ENCODE peak calls at places on chromosomes 12 and 14, in eight cellular contexts. J, W, L, V, Y, E, M and K are unnamed samples.

GRCh38 chr12:58326534-58326933 is 385.2 kb downstream of the ATP23 start:
- DNase-seq in M (no peak), L (no peak), W (no peak), V (no peak), Y (no peak), E (no peak), J (no peak), K (no peak)

GRCh38 chr12:82047480-82047879 is 288.3 kb upstream of the PPFIA2 start:
- DNase-seq in J (no peak), Y (no peak), W (no peak), M (no peak), E (no peak), L (no peak), V (no peak), K (no peak)

GRCh38 chr12:3921142-3921520 is 47.9 kb upstream of the PARP11 start:
- DNase-seq in Y (no peak), W (no peak), M (no peak), V (no peak), J (no peak), L (no peak), E (no peak), K (no peak)

GRCh38 chr14:105216490-105217247 is 31.7 kb upstream of the BTBD6 start:
- DNase-seq in J (no peak), M (no peak), W (no peak), E (no peak), L (no peak), V (no peak), Y (no peak), K (no peak)

GRCh38 chr12:116202940-116203339 is 74.6 kb downstream of the MED13L start:
- DNase-seq in V (no peak), L (no peak), J (no peak), E (no peak), W (no peak), M (no peak), Y (no peak), K (peak)

GRCh38 chr12:32039341-32039740 is 67.3 kb upstream of the BICD1 start:
- DNase-seq in J (no peak), Y (no peak), E (peak), L (peak), V (no peak), M (no peak), W (no peak), K (peak)

GRCh38 chr12:9115731-9116689 is at the start of gene A2M:
- DNase-seq in E (no peak), L (no peak), W (no peak), Y (no peak), V (no peak), M (no peak), J (peak), K (no peak)

GRCh38 chr12:91249059-91250055 is 66.7 kb upstream of the DCN start:
- DNase-seq in V (no peak), Y (no peak), J (no peak), W (no peak), M (no peak), E (no peak), L (no peak), K (no peak)

GRCh38 chr14:104942586-104942985 is 17.9 kb downstream of the PLD4 start:
- DNase-seq in L (no peak), V (no peak), E (no peak), J (no peak), M (no peak), W (no peak), Y (no peak), K (no peak)

GRCh38 chr14:31251028-31251958 is 43.7 kb upstream of the HECTD1 start:
- DNase-seq in M (no peak), Y (no peak), V (no peak), W (no peak), L (no peak), E (no peak), J (no peak), K (no peak)

GRCh38 chr14:60647081-60647836 is 2.0 kb downstream of the SIX1 start:
- DNase-seq in E (no peak), V (no peak), M (no peak), J (peak), W (no peak), Y (no peak), L (no peak), K (peak)

GRCh38 chr12:96401061-96401871 is 1.0 kb upstream of the CDK17 start:
- DNase-seq in E (peak), W (peak), J (peak), L (peak), M (peak), Y (no peak), V (peak), K (peak)

GRCh38 chr12:82425241-82425640 is 66.9 kb downstream of the METTL25 start:
- DNase-seq in V (no peak), M (no peak), E (no peak), L (no peak), W (no peak), Y (no peak), J (no peak), K (peak)

GRCh38 chr14:100584056-100585031 is 2.9 kb downstream of the BEGAIN start:
- DNase-seq in L (no peak), Y (no peak), M (no peak), J (no peak), V (no peak), E (peak), W (no peak), K (no peak)

GRCh38 chr14:67819563-67820411 is at the start of gene RAD51B:
- DNase-seq in W (peak), Y (no peak), E (peak), M (peak), V (peak), J (peak), L (peak), K (peak)

GRCh38 chr12:78863482-78864427 is 819 bp upstream of the SYT1 start:
- DNase-seq in V (no peak), M (no peak), J (no peak), E (no peak), L (peak), Y (peak), W (peak), K (peak)

GRCh38 chr14:106610691-106611090 is 1084.3 kb downstream of the TMEM121 start:
- DNase-seq in M (no peak), J (no peak), V (no peak), W (no peak), E (no peak), L (no peak), Y (no peak), K (no peak)

DNA sequence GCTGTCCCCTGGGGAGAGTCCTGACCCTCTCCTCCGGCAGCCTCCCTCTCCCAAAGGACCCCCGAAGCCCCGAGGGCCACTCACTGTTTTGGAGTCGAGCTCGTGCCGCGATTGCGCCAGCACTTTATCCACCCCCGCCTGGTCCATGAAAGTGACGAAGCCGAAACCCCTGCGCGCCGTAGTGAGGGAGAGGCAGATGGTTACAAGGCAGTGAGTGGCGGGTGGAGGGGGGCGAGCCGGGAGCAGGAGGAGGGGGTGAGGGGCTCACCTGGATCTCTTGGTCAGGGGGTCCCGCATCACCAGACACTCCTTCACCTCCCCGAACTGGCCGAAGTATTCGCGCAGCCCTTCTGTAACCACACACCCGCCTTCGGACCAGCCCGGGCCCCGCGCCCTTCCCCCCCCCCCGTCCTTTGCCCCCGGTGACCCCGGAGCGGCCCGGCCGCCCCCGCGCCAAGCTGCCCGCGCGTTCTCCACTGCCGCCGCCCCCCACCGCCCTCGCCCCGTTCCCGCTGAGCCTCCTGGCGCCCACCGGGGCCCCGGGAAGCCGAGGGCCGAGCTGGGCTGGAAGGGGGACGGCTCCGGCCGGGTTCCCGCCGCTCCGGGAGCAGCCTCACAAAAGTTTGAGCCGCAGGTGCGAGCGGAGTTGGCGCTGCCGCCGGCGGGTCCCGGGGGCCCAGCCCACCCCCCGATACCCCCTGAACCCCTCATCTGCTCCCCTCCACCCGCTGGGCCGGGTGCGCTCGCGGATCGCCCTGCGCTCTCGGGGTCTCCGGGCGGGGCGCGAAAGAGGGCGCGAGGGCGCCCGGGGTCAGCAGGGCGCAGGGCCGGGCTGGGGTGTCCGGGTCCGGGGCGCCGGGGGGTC is 808 bp downstream of the MSI1 start:
- DNase-seq in Y (no peak), W (no peak), J (no peak), E (peak), M (no peak), V (no peak), L (peak), K (no peak)
- TF ChIP-seq RAD21 in Y (no peak), W (no peak), J (no peak), E (no peak), M (no peak), V (no peak), L (no peak), K (no peak)

DNA sequence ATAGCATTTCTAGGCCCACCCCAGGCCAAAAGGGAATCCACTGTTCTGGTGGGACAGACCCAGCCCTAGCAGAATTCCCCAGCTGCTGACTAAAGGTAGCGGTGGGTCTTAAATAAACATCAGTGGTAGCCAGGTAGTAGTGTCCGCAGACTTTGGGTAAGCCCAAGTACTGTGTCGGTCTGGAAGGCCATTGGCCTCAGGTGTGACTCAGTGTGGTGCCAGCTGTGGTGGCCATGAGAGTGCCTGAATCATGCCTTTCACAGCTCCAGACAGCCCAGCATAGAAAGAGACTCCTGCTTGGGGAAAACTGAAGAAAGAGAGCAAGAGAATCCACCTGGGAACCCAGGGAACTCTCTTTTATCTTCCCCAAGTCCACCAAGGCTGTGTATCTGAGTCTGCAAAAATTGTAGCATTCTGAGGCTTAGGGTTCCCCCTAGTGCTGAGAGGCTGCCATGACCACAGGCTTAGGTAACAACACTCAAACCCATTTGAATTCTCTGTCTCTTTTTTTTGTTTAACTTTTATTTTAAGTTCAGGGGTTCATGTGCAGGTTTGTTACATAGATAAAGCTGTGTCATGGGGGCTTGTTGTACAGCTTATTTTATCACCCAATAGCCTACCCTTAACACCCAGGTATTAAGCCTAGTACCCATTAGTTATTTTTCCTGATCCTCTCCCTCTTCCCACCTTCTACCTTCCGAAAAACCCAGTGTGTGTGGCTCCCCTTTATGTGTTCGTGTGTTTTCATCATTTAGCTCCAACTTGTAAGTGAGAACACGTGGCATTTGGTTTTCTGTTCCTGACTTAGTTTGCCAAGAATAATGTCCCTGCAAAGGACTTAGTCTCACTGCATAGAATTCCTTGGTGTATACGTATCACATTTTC is 16.7 kb upstream of the CD163L1 start:
- DNase-seq in L (peak), J (peak), M (no peak), E (peak), V (peak), W (peak), Y (peak), K (peak)
- TF ChIP-seq RAD21 in L (peak), J (peak), M (peak), E (peak), V (peak), W (peak), Y (peak), K (peak)

GRCh38 chr12:111321317-111321716 is 47.6 kb downstream of the PHETA1 start:
- DNase-seq in J (no peak), Y (no peak), V (no peak), L (no peak), E (no peak), W (no peak), M (no peak), K (no peak)
- TF ChIP-seq RAD21 in J (no peak), Y (no peak), V (no peak), L (no peak), E (no peak), W (no peak), M (no peak), K (no peak)

GRCh38 chr14:103101964-103102688 is 7.6 kb downstream of the EXOC3L4 start:
- DNase-seq in E (no peak), J (no peak), Y (no peak), M (no peak), W (no peak), V (no peak), L (no peak), K (no peak)
- TF ChIP-seq RAD21 in E (no peak), J (no peak), Y (no peak), M (no peak), W (no peak), V (no peak), L (no peak), K (no peak)

DNA sequence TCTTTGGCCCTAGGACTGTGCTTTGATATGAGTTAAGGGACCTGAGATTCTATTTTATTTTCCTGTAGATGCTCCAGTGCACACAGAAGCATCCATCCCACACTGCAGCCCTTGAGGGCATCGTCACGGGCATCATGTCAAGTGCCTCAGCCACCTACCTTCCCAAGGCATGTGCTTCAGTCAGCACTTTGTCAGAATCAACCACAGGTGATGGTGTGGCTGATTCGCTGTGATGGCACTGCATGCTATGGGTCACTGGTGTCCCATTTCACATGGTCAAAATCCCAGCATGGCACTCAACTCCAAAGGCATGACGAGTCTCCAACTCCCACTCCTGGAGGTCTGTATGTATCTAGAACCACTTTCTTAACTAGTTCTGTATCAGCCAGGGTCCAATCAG is 100.8 kb downstream of the AACS start:
- DNase-seq in J (no peak), L (no peak), E (no peak), W (no peak), M (no peak), V (no peak), Y (no peak), K (no peak)
- TF ChIP-seq RAD21 in J (no peak), L (no peak), E (no peak), W (no peak), M (no peak), V (no peak), Y (no peak), K (no peak)

GRCh38 chr14:65926504-65926903 is 514.0 kb downstream of the FUT8 start:
- DNase-seq in J (no peak), Y (peak), E (no peak), W (no peak), M (no peak), L (no peak), V (no peak), K (no peak)

GRCh38 chr14:65928995-65929394 is 516.5 kb downstream of the FUT8 start:
- DNase-seq in W (no peak), J (no peak), M (no peak), Y (no peak), E (no peak), L (no peak), V (no peak), K (no peak)

GRCh38 chr14:65926935-65927700 is 514.6 kb downstream of the FUT8 start:
- DNase-seq in J (no peak), L (no peak), M (no peak), V (no peak), E (no peak), Y (no peak), W (no peak), K (no peak)

GRCh38 chr14:65933400-65934068 is 521.0 kb downstream of the FUT8 start:
- DNase-seq in Y (no peak), L (no peak), E (no peak), W (no peak), J (no peak), M (no peak), V (no peak), K (no peak)

GRCh38 chr14:65927871-65928270 is 515.3 kb downstream of the FUT8 start:
- DNase-seq in Y (no peak), E (peak), L (no peak), J (no peak), V (no peak), M (no peak), W (no peak), K (no peak)
- TF ChIP-seq RAD21 in Y (no peak), E (no peak), L (no peak), J (no peak), V (no peak), M (no peak), W (no peak), K (no peak)